ENCODE peak calls at places on chromosomes 3 and 15, in eight cellular contexts. M is upper lobe of left lung, Z is WTC11, V is NCI-H345, L is AG09309, B is HT1080, H is Daoy, X is AG10803. D is an unnamed sample.

GRCh38 chr15:69377137-69377536 is 37.0 kb upstream of the KIF23 start:
- DNase-seq in M (no peak), Z (no peak), V (no peak), L (no peak), B (no peak), H (no peak), X (no peak), D (no peak)

GRCh38 chr3:71219744-71220638 is 363.5 kb downstream of the FOXP1 start:
- DNase-seq in M (no peak), Z (no peak), V (no peak), L (no peak), B (no peak), H (no peak), X (no peak), D (no peak)

GRCh38 chr3:48990636-48991421 is 788 bp downstream of the P4HTM start:
- DNase-seq in M (peak), Z (peak), V (peak), L (no peak), B (no peak), H (no peak), X (peak), D (no peak)

GRCh38 chr15:31177936-31178335 is 76.4 kb upstream of the TRPM1 start:
- DNase-seq in M (no peak), Z (no peak), V (no peak), L (no peak), B (peak), H (no peak), X (no peak), D (no peak)

GRCh38 chr15:40190591-40190990 is 29.7 kb downstream of the BUB1B start:
- DNase-seq in M (no peak), Z (no peak), V (no peak), L (no peak), B (peak), H (peak), X (peak), D (peak)

GRCh38 chr3:121111914-121112612 is 204.1 kb downstream of the STXBP5L start:
- DNase-seq in M (no peak), Z (peak), V (no peak), L (no peak), B (peak), H (peak), X (no peak), D (no peak)

GRCh38 chr3:124834723-124835718 is 52.1 kb downstream of the ITGB5 start:
- DNase-seq in M (peak), Z (peak), V (peak), L (no peak), B (peak), H (peak), X (peak), D (no peak)

GRCh38 chr15:38531509-38531908 is 33.1 kb downstream of the RASGRP1 start:
- DNase-seq in M (no peak), Z (no peak), V (no peak), L (peak), B (peak), H (peak), X (peak), D (no peak)

GRCh38 chr3:15300318-15301078 is 31.9 kb downstream of the SH3BP5 start:
- DNase-seq in M (peak), Z (no peak), V (no peak), L (peak), B (peak), H (peak), X (peak), D (no peak)

GRCh38 chr15:58704155-58704825 is 45.2 kb downstream of the ADAM10 start:
- DNase-seq in M (no peak), Z (no peak), V (no peak), L (no peak), B (no peak), H (no peak), X (peak), D (no peak)

GRCh38 chr3:64454768-64455167 is 229.5 kb upstream of the PRICKLE2 start:
- DNase-seq in M (no peak), Z (no peak), V (no peak), L (no peak), B (no peak), H (no peak), X (no peak), D (no peak)

GRCh38 chr3:108391917-108392585 is 95.7 kb downstream of the HHLA2 start:
- DNase-seq in M (no peak), Z (no peak), V (no peak), L (peak), B (no peak), H (peak), X (peak), D (no peak)

GRCh38 chr3:102400766-102401165 is 34.0 kb upstream of the ZPLD1 start:
- DNase-seq in M (no peak), Z (no peak), V (no peak), L (no peak), B (peak), H (peak), X (peak), D (no peak)

GRCh38 chr3:123807820-123808219 is 76.3 kb downstream of the MYLK start:
- DNase-seq in M (no peak), Z (no peak), V (peak), L (no peak), B (no peak), H (peak), X (no peak), D (no peak)

GRCh38 chr3:14082108-14082657 is 42.5 kb downstream of the CHCHD4 start:
- DNase-seq in M (no peak), Z (no peak), V (no peak), L (no peak), B (no peak), H (no peak), X (no peak), D (no peak)

GRCh38 chr15:44545934-44546802 is 9.2 kb downstream of the EIF3J start:
- DNase-seq in M (no peak), Z (no peak), V (no peak), L (no peak), B (peak), H (no peak), X (peak), D (peak)

GRCh38 chr3:67689806-67690205 is 35.4 kb upstream of the SUCLG2 start:
- DNase-seq in M (no peak), Z (no peak), V (no peak), L (no peak), B (no peak), H (no peak), X (no peak), D (no peak)

GRCh38 chr3:101829878-101830277 is 19.4 kb upstream of the NFKBIZ start:
- DNase-seq in M (no peak), Z (no peak), V (no peak), L (no peak), B (no peak), H (no peak), X (no peak), D (no peak)